ENCODE peak calls at places on chromosome 7, in four cellular contexts. One of them, this sample, is unnamed.

GRCh38 chr7:132030161-132030568 is 473.7 kb upstream of the PODXL start:
- DNase-seq in endodermal cell: no peak
- DNase-seq in breast epithelium: no peak
- DNase-seq in mammary epithelial cell: peak
- DNase-seq in this sample: no peak

GRCh38 chr7:134703781-134704180 is 57.1 kb downstream of the BPGM start:
- DNase-seq in endodermal cell: no peak
- DNase-seq in breast epithelium: no peak
- DNase-seq in mammary epithelial cell: no peak
- DNase-seq in this sample: no peak

GRCh38 chr7:24905996-24906770 is 73.8 kb downstream of the OSBPL3 start:
- DNase-seq in endodermal cell: no peak
- DNase-seq in breast epithelium: no peak
- DNase-seq in mammary epithelial cell: peak
- DNase-seq in this sample: no peak

GRCh38 chr7:108094933-108095710 is 35.0 kb downstream of the LAMB4 start:
- DNase-seq in endodermal cell: no peak
- DNase-seq in breast epithelium: peak
- DNase-seq in mammary epithelial cell: peak
- DNase-seq in this sample: no peak

GRCh38 chr7:108973075-108973474 is 403.4 kb downstream of the DNAJB9 start:
- DNase-seq in endodermal cell: no peak
- DNase-seq in breast epithelium: no peak
- DNase-seq in mammary epithelial cell: no peak
- DNase-seq in this sample: no peak

GRCh38 chr7:129434846-129435318 is 650 bp downstream of the STRIP2 start:
- DNase-seq in endodermal cell: no peak
- DNase-seq in breast epithelium: no peak
- DNase-seq in mammary epithelial cell: peak
- DNase-seq in this sample: no peak

GRCh38 chr7:101947899-101948298 is 130.5 kb downstream of the CUX1 start:
- DNase-seq in endodermal cell: no peak
- DNase-seq in breast epithelium: no peak
- DNase-seq in mammary epithelial cell: no peak
- DNase-seq in this sample: no peak

GRCh38 chr7:65004575-65004974 is 1.9 kb downstream of the ERV3-1 start:
- DNase-seq in endodermal cell: no peak
- DNase-seq in breast epithelium: no peak
- DNase-seq in mammary epithelial cell: no peak
- DNase-seq in this sample: no peak

DNA sequence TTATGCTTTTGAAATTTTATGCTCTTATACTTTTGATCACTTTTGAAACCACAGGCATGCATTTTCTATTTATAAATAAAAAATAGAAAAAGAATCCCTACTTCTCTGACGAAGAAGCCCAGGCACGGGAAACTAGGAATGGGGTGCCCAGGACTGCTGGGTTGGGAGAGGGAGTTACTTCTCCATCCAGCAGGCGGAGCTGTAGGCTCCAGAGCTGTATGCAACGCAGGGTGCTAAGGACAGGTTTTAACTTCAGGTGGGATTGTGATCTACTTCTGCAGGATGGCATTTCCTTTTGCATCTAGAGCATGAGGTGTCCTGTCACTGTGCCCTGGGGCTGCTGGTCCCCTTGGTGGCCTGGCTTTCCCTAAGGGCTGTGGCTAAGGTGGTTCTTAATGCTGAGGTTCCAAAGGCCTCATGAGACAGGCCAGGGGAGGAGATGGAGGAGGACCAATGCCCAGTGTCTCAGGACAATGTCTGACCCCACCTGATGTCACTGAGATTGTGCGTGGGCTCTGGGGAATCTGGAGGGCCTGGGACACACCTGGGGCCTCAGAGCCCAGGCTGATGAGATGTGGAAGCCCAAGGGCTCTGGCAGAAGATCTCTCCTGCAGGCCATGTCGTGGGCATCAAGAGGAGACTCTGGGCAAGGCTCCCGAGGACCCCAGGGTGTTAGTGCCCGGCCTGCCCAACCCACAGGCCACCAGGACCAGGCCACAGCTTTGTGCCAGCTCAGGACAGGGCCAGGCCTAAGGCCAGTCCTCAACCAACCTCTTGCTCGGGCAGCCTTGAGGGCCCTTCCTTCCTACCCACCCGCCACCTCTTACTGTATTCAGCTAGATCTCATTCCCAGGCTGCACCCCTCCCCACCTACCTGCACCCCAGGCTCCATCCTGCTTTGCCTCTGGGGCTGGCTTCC is 507 bp downstream of the CCDC201 start:
- DNase-seq in endodermal cell: peak
- DNase-seq in breast epithelium: no peak
- DNase-seq in mammary epithelial cell: no peak
- DNase-seq in this sample: no peak
- TF ChIP-seq CTCF in endodermal cell: peak
- TF ChIP-seq CTCF in breast epithelium: no peak
- TF ChIP-seq CTCF in mammary epithelial cell: peak
- TF ChIP-seq CTCF in this sample: no peak

GRCh38 chr7:149023662-149024061 is 4.6 kb downstream of the PDIA4 start:
- DNase-seq in endodermal cell: no peak
- DNase-seq in breast epithelium: no peak
- DNase-seq in mammary epithelial cell: no peak
- DNase-seq in this sample: no peak

GRCh38 chr7:149027055-149027454 is 1.2 kb downstream of the PDIA4 start:
- DNase-seq in endodermal cell: no peak
- DNase-seq in breast epithelium: no peak
- DNase-seq in mammary epithelial cell: no peak
- DNase-seq in this sample: no peak

GRCh38 chr7:149027560-149028345 is 552 bp downstream of the PDIA4 start:
- DNase-seq in endodermal cell: no peak
- DNase-seq in breast epithelium: no peak
- DNase-seq in mammary epithelial cell: peak
- DNase-seq in this sample: no peak

GRCh38 chr7:149031353-149031910 is 3.1 kb upstream of the PDIA4 start:
- DNase-seq in endodermal cell: no peak
- DNase-seq in breast epithelium: no peak
- DNase-seq in mammary epithelial cell: no peak
- DNase-seq in this sample: no peak

DNA sequence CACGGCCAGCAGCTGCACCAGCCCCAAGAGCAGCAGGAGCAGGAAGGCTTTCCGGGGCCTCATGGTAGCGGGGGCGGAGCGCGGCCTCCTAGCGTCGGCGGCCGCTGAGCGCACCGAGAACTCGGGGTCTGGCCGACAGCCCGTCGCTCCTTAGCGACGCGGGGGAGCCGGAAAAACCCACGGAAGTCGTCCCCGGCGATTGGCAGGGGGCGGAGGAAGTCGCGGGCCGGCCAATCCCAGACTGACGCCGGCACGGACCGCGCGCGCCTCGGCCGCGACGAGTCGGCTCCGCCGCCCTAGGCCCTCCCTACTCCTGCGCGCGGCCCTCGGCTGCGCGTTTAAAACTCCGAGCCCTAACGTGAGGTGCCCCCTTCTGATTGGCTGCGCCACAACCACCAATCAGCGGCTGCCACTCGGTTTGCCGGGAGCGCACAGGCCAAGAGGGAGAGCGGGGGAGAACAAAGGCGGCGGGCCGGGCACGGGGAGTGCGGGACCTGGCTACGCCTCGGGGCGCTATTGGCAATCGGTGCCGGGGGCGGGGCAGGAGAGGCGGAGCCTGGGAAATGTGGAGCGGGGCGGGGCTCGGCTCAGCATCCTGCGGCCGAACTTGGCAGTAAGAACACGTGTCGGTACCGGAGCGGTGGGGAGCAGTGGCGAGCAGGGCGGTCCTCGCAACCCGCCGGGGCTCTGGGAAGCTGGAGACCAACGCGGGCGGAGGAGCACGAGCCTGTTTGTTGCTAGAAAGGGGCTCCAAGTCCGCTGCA is at the start of gene PDIA4:
- DNase-seq in endodermal cell: peak
- DNase-seq in breast epithelium: peak
- DNase-seq in mammary epithelial cell: peak
- DNase-seq in this sample: peak
- TF ChIP-seq CTCF in endodermal cell: peak
- TF ChIP-seq CTCF in breast epithelium: peak
- TF ChIP-seq CTCF in mammary epithelial cell: no peak
- TF ChIP-seq CTCF in this sample: no peak

GRCh38 chr7:45146531-45147379 is 10.8 kb upstream of the RAMP3 start:
- DNase-seq in endodermal cell: peak
- DNase-seq in breast epithelium: no peak
- DNase-seq in mammary epithelial cell: no peak
- DNase-seq in this sample: no peak
- TF ChIP-seq CTCF in endodermal cell: peak
- TF ChIP-seq CTCF in breast epithelium: no peak
- TF ChIP-seq CTCF in mammary epithelial cell: no peak
- TF ChIP-seq CTCF in this sample: no peak

GRCh38 chr7:70808876-70809275 is 323.1 kb upstream of the GALNT17 start:
- DNase-seq in endodermal cell: no peak
- DNase-seq in breast epithelium: no peak
- DNase-seq in mammary epithelial cell: no peak
- DNase-seq in this sample: no peak

GRCh38 chr7:70807650-70808049 is 324.3 kb upstream of the GALNT17 start:
- DNase-seq in endodermal cell: no peak
- DNase-seq in breast epithelium: no peak
- DNase-seq in mammary epithelial cell: no peak
- DNase-seq in this sample: no peak

GRCh38 chr7:70810558-70811139 is 321.3 kb upstream of the GALNT17 start:
- DNase-seq in endodermal cell: no peak
- DNase-seq in breast epithelium: no peak
- DNase-seq in mammary epithelial cell: no peak
- DNase-seq in this sample: no peak

DNA sequence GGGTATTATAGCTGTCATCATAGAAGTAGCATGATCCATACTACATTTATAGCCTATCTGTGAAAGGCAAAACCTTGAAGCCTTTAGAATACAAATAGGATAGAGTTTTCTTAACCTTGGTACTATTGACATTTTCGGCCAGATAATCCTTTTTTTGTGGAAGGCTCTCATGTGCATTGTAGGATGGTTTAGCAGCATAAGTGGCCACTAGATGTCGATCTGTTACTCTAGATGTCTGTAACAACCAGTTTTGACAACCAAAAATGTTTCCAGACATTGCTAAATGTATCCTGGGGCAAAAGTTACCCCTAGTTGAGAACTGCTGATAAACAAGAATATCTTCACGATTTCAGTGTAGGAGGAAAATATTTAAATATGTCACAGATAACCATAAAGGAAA is 319.4 kb upstream of the GALNT17 start:
- DNase-seq in endodermal cell: no peak
- DNase-seq in breast epithelium: no peak
- DNase-seq in mammary epithelial cell: no peak
- DNase-seq in this sample: no peak
- TF ChIP-seq CTCF in endodermal cell: peak
- TF ChIP-seq CTCF in breast epithelium: no peak
- TF ChIP-seq CTCF in mammary epithelial cell: no peak
- TF ChIP-seq CTCF in this sample: no peak

DNA sequence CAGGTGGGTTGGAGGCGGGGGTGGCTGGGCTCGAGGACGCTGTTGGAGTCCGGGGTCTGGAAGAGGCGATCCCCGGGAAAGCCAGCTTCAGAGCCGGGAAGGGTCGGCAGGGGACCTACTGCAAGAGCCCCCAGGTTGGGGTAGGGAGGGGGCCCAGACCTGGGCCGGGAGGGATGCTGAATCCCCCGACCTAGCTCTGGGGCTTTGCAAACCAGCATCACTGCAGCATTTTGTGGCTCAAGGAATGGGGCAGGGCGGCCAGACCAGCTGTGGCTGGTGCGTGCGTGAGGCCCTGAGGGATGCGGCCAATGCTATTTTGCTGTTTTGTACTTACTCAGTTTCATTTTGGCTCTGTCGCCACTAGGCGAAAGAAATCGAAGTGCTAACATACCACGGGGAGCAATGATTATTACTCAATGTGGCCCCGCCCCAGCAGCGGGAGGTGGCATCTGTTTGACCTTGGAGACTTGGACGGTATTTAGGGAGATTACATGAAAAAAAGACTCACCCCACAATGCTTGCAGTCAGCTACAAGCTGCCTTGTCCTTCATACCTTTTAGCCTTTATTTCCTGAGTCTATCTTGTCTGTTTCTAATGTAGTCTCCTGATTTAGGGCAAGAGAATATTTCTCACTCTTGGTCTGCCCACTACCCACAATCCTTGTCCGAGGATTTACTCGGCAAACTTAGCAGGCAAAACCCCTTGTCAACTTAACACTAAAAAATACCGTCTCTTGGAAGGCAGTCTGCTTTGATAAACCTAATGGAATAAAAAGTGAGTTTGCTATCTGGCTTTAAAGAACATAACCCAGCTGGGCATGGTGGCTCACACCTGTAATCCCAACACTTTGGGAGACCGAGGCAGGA is 16.2 kb downstream of the HSPB1 start:
- DNase-seq in endodermal cell: peak
- DNase-seq in breast epithelium: peak
- DNase-seq in mammary epithelial cell: peak
- DNase-seq in this sample: peak
- TF ChIP-seq CTCF in endodermal cell: peak
- TF ChIP-seq CTCF in breast epithelium: peak
- TF ChIP-seq CTCF in mammary epithelial cell: peak
- TF ChIP-seq CTCF in this sample: peak

GRCh38 chr7:17530741-17531417 is 232.4 kb downstream of the AHR start:
- DNase-seq in endodermal cell: no peak
- DNase-seq in breast epithelium: no peak
- DNase-seq in mammary epithelial cell: peak
- DNase-seq in this sample: no peak
- TF ChIP-seq CTCF in endodermal cell: peak
- TF ChIP-seq CTCF in breast epithelium: peak
- TF ChIP-seq CTCF in mammary epithelial cell: no peak
- TF ChIP-seq CTCF in this sample: no peak

GRCh38 chr7:52586704-52587103 is 448.7 kb upstream of the POM121L12 start:
- DNase-seq in endodermal cell: peak
- DNase-seq in breast epithelium: no peak
- DNase-seq in mammary epithelial cell: no peak
- DNase-seq in this sample: no peak

GRCh38 chr7:52592698-52593097 is 442.7 kb upstream of the POM121L12 start:
- DNase-seq in endodermal cell: no peak
- DNase-seq in breast epithelium: no peak
- DNase-seq in mammary epithelial cell: no peak
- DNase-seq in this sample: no peak
- TF ChIP-seq CTCF in endodermal cell: peak
- TF ChIP-seq CTCF in breast epithelium: no peak
- TF ChIP-seq CTCF in mammary epithelial cell: no peak
- TF ChIP-seq CTCF in this sample: no peak

GRCh38 chr7:81641873-81642272 is 128.0 kb downstream of the HGF start:
- DNase-seq in endodermal cell: no peak
- DNase-seq in breast epithelium: no peak
- DNase-seq in mammary epithelial cell: no peak
- DNase-seq in this sample: no peak

GRCh38 chr7:81648716-81649115 is 121.1 kb downstream of the HGF start:
- DNase-seq in endodermal cell: no peak
- DNase-seq in breast epithelium: no peak
- DNase-seq in mammary epithelial cell: no peak
- DNase-seq in this sample: no peak

DNA sequence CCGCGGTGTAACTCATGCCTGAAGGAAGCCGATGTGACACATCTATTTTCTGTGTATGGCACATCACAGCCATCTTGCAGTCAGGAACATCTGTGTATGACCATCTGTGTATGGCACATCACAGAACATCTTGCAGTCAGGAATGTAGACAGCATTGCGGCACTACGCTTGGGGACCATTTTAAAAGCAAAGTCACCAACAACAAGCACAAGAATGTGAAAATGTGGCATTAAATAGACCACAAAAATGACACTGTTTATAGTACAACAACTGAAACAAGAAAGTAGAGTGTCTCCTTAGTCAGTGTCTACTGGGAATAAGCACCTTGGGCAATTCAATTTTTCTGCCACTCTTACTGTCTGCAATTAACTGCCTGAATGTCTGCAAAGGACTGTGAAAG is 124.4 kb downstream of the HGF start:
- DNase-seq in endodermal cell: no peak
- DNase-seq in breast epithelium: no peak
- DNase-seq in mammary epithelial cell: no peak
- DNase-seq in this sample: no peak
- TF ChIP-seq CTCF in endodermal cell: no peak
- TF ChIP-seq CTCF in breast epithelium: no peak
- TF ChIP-seq CTCF in mammary epithelial cell: no peak
- TF ChIP-seq CTCF in this sample: no peak

This sample was measured in natural killer cell.